ENCODE peak calls at places on chromosomes 4 and X, in four cellular contexts. S is mammary epithelial cell, Y is fibroblast of pulmonary artery, N is NCI-H1092. V is an unnamed sample.

GRCh38 chr4:75016472-75016871 is 83.6 kb downstream of the PARM1 start:
- DNase-seq in S (no peak), Y (no peak), N (no peak), V (no peak)

GRCh38 chr4:128528793-128529553 is 241.4 kb upstream of the PGRMC2 start:
- DNase-seq in S (peak), Y (peak), N (no peak), V (peak)

GRCh38 chr4:95293014-95293413 is 255.8 kb downstream of the UNC5C start:
- DNase-seq in S (peak), Y (peak), N (no peak), V (no peak)

GRCh38 chr4:174263445-174263736 is 20.1 kb downstream of the FBXO8 start:
- DNase-seq in S (no peak), Y (no peak), N (no peak), V (no peak)

GRCh38 chr4:48375651-48376291 is 34.4 kb downstream of the SLAIN2 start:
- DNase-seq in S (peak), Y (peak), N (peak), V (peak)

GRCh38 chr4:111537861-111538260 is 607.4 kb upstream of the FAM241A start:
- DNase-seq in S (no peak), Y (peak), N (no peak), V (no peak)

GRCh38 chrX:112067601-112068000 is 15.0 kb downstream of the TRPC5 start:
- DNase-seq in S (no peak), Y (no peak), N (peak), V (no peak)

GRCh38 chr4:169485791-169486742 is 126.3 kb downstream of the NEK1 start:
- DNase-seq in S (peak), Y (peak), N (peak), V (peak)

GRCh38 chr4:140609548-140610425 is 41.0 kb upstream of the UCP1 start:
- DNase-seq in S (peak), Y (peak), N (peak), V (peak)

GRCh38 chr4:147034372-147034771 is 88.7 kb upstream of the TTC29 start:
- DNase-seq in S (no peak), Y (no peak), N (no peak), V (no peak)

GRCh38 chr4:2591189-2591588 is 54.7 kb downstream of the FAM193A start:
- DNase-seq in S (no peak), Y (peak), N (no peak), V (peak)

GRCh38 chr4:66575024-66575696 is 904.9 kb upstream of the EPHA5 start:
- DNase-seq in S (peak), Y (peak), N (no peak), V (peak)

GRCh38 chr4:168713193-168713592 is 216.3 kb downstream of the PALLD start:
- DNase-seq in S (no peak), Y (no peak), N (peak), V (no peak)

GRCh38 chrX:1587161-1587560 is 4.2 kb upstream of the AKAP17A start:
- DNase-seq in S (no peak), Y (no peak), N (no peak), V (no peak)

V was measured in HT-29.